ENCODE peak calls at places on chromosomes 13 and 19, in seven cellular contexts. T is testis; H is effector CD4-positive, alpha-beta T cell; V is left ventricle myocardium inferior; D is EH; X is activated naive CD8-positive, alpha-beta T cell treated with anti-CD3 and anti-CD28 coated beads, Interleukin-2, amount 50 U/mL, for 16 hours; Z is CD8-positive, alpha-beta memory T cell. L is an unnamed sample.

GRCh38 chr19:29247051-29247450 is 34.1 kb upstream of the UQCRFS1 start:
- DNase-seq in D (no peak), H (no peak), T (no peak), Z (no peak), V (no peak), X (no peak), L (no peak)

GRCh38 chr19:4523306-4524110 is 5.2 kb upstream of the PLIN4 start:
- DNase-seq in V (peak), X (no peak), T (peak), D (peak), H (no peak), Z (no peak), L (peak)

GRCh38 chr19:29735821-29736220 is 20.8 kb upstream of the C19orf12 start:
- DNase-seq in H (no peak), V (no peak), D (no peak), X (no peak), Z (no peak), T (no peak), L (no peak)

GRCh38 chr19:53877361-53877766 is 4.6 kb upstream of the PRKCG start:
- DNase-seq in Z (no peak), H (peak), X (no peak), V (no peak), D (peak), T (no peak), L (peak)

GRCh38 chr19:47414469-47414868 is 4.9 kb downstream of the MEIS3 start:
- DNase-seq in Z (no peak), T (no peak), V (no peak), H (no peak), D (no peak), X (no peak), L (no peak)

GRCh38 chr13:105370011-105370645 is 1165.3 kb downstream of the EFNB2 start:
- DNase-seq in T (no peak), Z (no peak), D (peak), X (no peak), H (no peak), V (no peak), L (no peak)

GRCh38 chr13:29165840-29166239 is 345.7 kb downstream of the MTUS2 start:
- DNase-seq in H (no peak), X (no peak), Z (no peak), D (peak), T (no peak), V (no peak), L (no peak)

GRCh38 chr19:41691268-41691970 is 3.3 kb upstream of the CEACAM7 start:
- DNase-seq in D (peak), X (no peak), H (no peak), V (no peak), Z (no peak), T (no peak), L (no peak)

GRCh38 chr19:18503971-18504885 is 17.6 kb downstream of the ELL start:
- DNase-seq in H (no peak), X (no peak), T (no peak), V (no peak), D (no peak), Z (no peak), L (no peak)

GRCh38 chr19:47531640-47532387 is 17.0 kb upstream of the NAPA start:
- DNase-seq in X (no peak), V (no peak), Z (no peak), D (no peak), T (peak), H (no peak), L (no peak)

GRCh38 chr19:55635334-55635717 is 5.5 kb upstream of the ZNF580 start:
- DNase-seq in V (no peak), T (no peak), X (no peak), H (no peak), Z (no peak), D (no peak), L (no peak)

GRCh38 chr13:112998506-112999280 is 29.7 kb downstream of the MCF2L start:
- DNase-seq in T (peak), H (no peak), D (no peak), X (no peak), V (no peak), Z (no peak), L (no peak)

GRCh38 chr13:66844933-66845332 is 385.2 kb downstream of the PCDH9 start:
- DNase-seq in H (no peak), Z (no peak), T (no peak), X (no peak), D (no peak), V (no peak), L (no peak)

GRCh38 chr19:40502647-40503046 is 35.8 kb downstream of the SPTBN4 start:
- DNase-seq in T (no peak), D (peak), Z (no peak), H (no peak), X (no peak), V (no peak), L (no peak)

GRCh38 chr13:78192721-78193120 is 274.1 kb upstream of the EDNRB start:
- DNase-seq in X (no peak), Z (no peak), D (peak), H (no peak), V (no peak), T (no peak), L (peak)

GRCh38 chr13:37701972-37702371 is 103.4 kb upstream of the POSTN start:
- DNase-seq in V (no peak), H (no peak), D (peak), X (no peak), T (no peak), Z (no peak), L (peak)

GRCh38 chr19:30425885-30426838 is 54.0 kb downstream of the ZNF536 start:
- DNase-seq in T (no peak), V (no peak), X (no peak), D (no peak), Z (no peak), H (no peak), L (no peak)

GRCh38 chr19:3276341-3276799 is 51.9 kb downstream of the CELF5 start:
- DNase-seq in H (peak), V (no peak), D (no peak), X (no peak), Z (peak), T (peak), L (no peak)

GRCh38 chr13:22837980-22838615 is 342.7 kb upstream of the SGCG start:
- DNase-seq in Z (no peak), T (no peak), H (no peak), X (no peak), V (no peak), D (no peak), L (no peak)

GRCh38 chr19:17370026-17370587 is 7.0 kb downstream of the PLVAP start:
- DNase-seq in T (peak), H (no peak), Z (no peak), V (no peak), D (peak), X (no peak), L (peak)

GRCh38 chr13:98439136-98439828 is 137.6 kb downstream of the STK24 start:
- DNase-seq in X (no peak), V (no peak), H (no peak), Z (no peak), T (no peak), D (no peak), L (no peak)

GRCh38 chr19:34534206-34534605 is 52.6 kb downstream of the WTIP start:
- DNase-seq in V (no peak), X (no peak), T (no peak), H (no peak), D (no peak), Z (no peak), L (no peak)

GRCh38 chr19:39709026-39709872 is 5.0 kb downstream of the LGALS14 start:
- DNase-seq in V (no peak), D (no peak), Z (no peak), T (no peak), H (no peak), X (no peak), L (no peak)

GRCh38 chr19:23420824-23421223 is 25.6 kb upstream of the ZNF91 start:
- DNase-seq in Z (no peak), V (no peak), H (no peak), T (no peak), D (no peak), X (no peak), L (no peak)

GRCh38 chr13:114077938-114078335 is 54.5 kb downstream of the RASA3 start:
- DNase-seq in V (no peak), X (no peak), D (peak), Z (no peak), T (no peak), H (no peak), L (peak)

GRCh38 chr13:62846302-62846701 is 1430.7 kb upstream of the PCDH20 start:
- DNase-seq in D (no peak), X (no peak), H (no peak), T (no peak), V (no peak), Z (no peak), L (no peak)

GRCh38 chr13:94419304-94419943 is 60.1 kb downstream of the DCT start:
- DNase-seq in H (no peak), T (no peak), D (peak), V (no peak), X (no peak), Z (no peak), L (peak)

L was measured in fibroblast of the aortic adventitia.